ENCODE peak calls at places on chromosomes 12 and 14, in eight cellular contexts. L is pancreas; P is CD4-positive, alpha-beta T cell; U is tibial artery; K is CD8-positive, alpha-beta T cell; V is neural progenitor cell; C is body of pancreas; Q is heart right ventricle. O is an unnamed sample.
A peak's percentile ranks its signal among the peaks of the same experiment; 100 is the strongest.

GRCh38 chr14:96268426-96269358 is 12.7 kb downstream of the BDKRB1 start:
- DNase-seq in U (peak; percentile 45), L (peak; percentile 73), Q (no peak), P (no peak), V (no peak), K (no peak), C (peak; percentile 75), O (no peak)

GRCh38 chr14:71465316-71465715 is 466.9 kb upstream of the RGS6 start:
- DNase-seq in Q (no peak), U (no peak), P (no peak), L (no peak), C (no peak), K (no peak), V (no peak), O (no peak)

GRCh38 chr14:99803803-99804202 is 10.6 kb downstream of the EML1 start:
- DNase-seq in L (no peak), C (no peak), Q (no peak), K (no peak), P (no peak), V (peak; percentile 52), U (no peak), O (no peak)

GRCh38 chr12:52749827-52750226 is 27.3 kb downstream of the KRT76 start:
- DNase-seq in U (no peak), V (no peak), Q (no peak), L (no peak), K (no peak), P (no peak), C (no peak), O (no peak)

GRCh38 chr12:95646781-95647184 is 95.5 kb upstream of the USP44 start:
- DNase-seq in K (no peak), C (no peak), L (no peak), P (no peak), Q (no peak), U (no peak), V (no peak), O (no peak)

GRCh38 chr14:22547309-22547947 is 41.6 kb downstream of the DAD1 start:
- DNase-seq in U (peak; percentile 65), C (no peak), Q (peak; percentile 54), L (no peak), K (peak; percentile 28), V (no peak), P (no peak), O (no peak)

GRCh38 chr14:102768223-102769048 is 8.8 kb upstream of the TRAF3 start:
- DNase-seq in U (no peak), K (no peak), V (no peak), P (no peak), Q (no peak), C (peak; percentile 48), L (no peak), O (no peak)

GRCh38 chr14:87896393-87897380 is 96.3 kb downstream of the GALC start:
- DNase-seq in L (no peak), C (peak; percentile 26), Q (peak; percentile 10), P (no peak), V (peak; percentile 80), K (no peak), U (no peak), O (no peak)

GRCh38 chr12:67025543-67026114 is 243.5 kb upstream of the CAND1 start:
- DNase-seq in Q (peak; percentile 5), L (peak; percentile 4), P (peak; percentile 15), C (peak; percentile 12), K (no peak), V (peak; percentile 59), U (peak; percentile 25), O (no peak)

GRCh38 chr14:79193689-79194477 is 1017.4 kb downstream of the DIO2 start:
- DNase-seq in L (no peak), U (no peak), K (no peak), P (no peak), C (no peak), V (no peak), Q (no peak), O (no peak)

GRCh38 chr12:31288381-31288780 is 37.6 kb downstream of the SINHCAF start:
- DNase-seq in K (no peak), U (no peak), L (no peak), C (no peak), V (no peak), P (no peak), Q (no peak), O (no peak)

GRCh38 chr12:68176252-68176651 is 16.7 kb upstream of the IFNG start:
- DNase-seq in V (no peak), U (no peak), K (no peak), L (no peak), P (no peak), C (no peak), Q (no peak), O (no peak)

GRCh38 chr12:68175566-68176033 is 16.1 kb upstream of the IFNG start:
- DNase-seq in C (no peak), L (no peak), Q (no peak), P (peak; percentile 34), U (no peak), V (no peak), K (peak; percentile 79), O (peak; percentile 53)

GRCh38 chr12:68178774-68179439 is 19.4 kb upstream of the IFNG start:
- DNase-seq in K (no peak), P (no peak), L (no peak), V (no peak), Q (no peak), C (no peak), U (no peak), O (no peak)

GRCh38 chr12:68178184-68178583 is 18.6 kb upstream of the IFNG start:
- DNase-seq in V (no peak), C (no peak), K (no peak), Q (no peak), U (no peak), L (no peak), P (no peak), O (no peak)

DNA sequence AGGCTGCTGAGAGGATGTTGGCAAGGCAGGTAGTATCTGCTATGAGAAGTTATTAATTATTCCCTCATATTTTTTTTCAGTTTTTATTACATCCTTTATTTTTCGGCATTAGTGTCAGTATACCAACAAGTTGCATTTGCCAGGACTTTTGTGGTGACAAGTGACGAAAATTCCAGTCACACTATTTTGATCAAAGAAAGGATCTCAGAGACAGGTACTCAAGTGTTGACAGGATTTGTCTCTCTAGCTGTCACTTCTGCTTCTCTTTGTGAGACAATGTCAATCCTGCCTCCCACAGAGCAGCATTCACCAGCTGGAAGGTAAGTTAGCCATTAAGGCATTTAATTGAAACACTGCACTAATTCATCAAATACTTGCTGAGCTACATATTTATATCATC is 18.0 kb upstream of the IFNG start:
- DNase-seq in C (no peak), P (no peak), L (no peak), Q (no peak), K (no peak), V (peak; percentile 13), U (no peak), O (no peak)
- H3K9me3 ChIP-seq in C (no peaks in the 10 kb centered on the region), P (no peaks in the 10 kb centered on the region), L (no peaks in the 10 kb centered on the region), Q (no peaks in the 10 kb centered on the region), K (no peaks in the 10 kb centered on the region), V (no peaks in the 10 kb centered on the region), U (no peaks in the 10 kb centered on the region), O (no peaks in the 10 kb centered on the region)

GRCh38 chr12:69211172-69211571 is 28.2 kb upstream of the CPSF6 start:
- DNase-seq in Q (no peak), L (no peak), C (no peak), K (no peak), U (no peak), V (no peak), P (no peak), O (no peak)

GRCh38 chr12:69214169-69214568 is 25.2 kb upstream of the CPSF6 start:
- DNase-seq in K (no peak), P (no peak), U (no peak), L (no peak), C (no peak), Q (no peak), V (no peak), O (no peak)

GRCh38 chr12:69210661-69211060 is 28.7 kb upstream of the CPSF6 start:
- DNase-seq in K (no peak), Q (no peak), U (no peak), P (no peak), V (no peak), L (no peak), C (no peak), O (no peak)
- H3K9me3 ChIP-seq in K (no peaks in the 10 kb centered on the region), Q (no peaks in the 10 kb centered on the region), U (no peaks in the 10 kb centered on the region), P (no peaks in the 10 kb centered on the region), V (no peaks in the 10 kb centered on the region), L (no peaks in the 10 kb centered on the region), C (no peaks in the 10 kb centered on the region), O (no peaks in the 10 kb centered on the region)

GRCh38 chr12:133206390-133206789 is 25.1 kb downstream of the ZNF268 start:
- DNase-seq in L (no peak), C (no peak), U (no peak), Q (no peak), V (no peak), K (no peak), P (no peak), O (no peak)

GRCh38 chr12:133203344-133204263 is 22.3 kb downstream of the ZNF268 start:
- DNase-seq in L (no peak), V (no peak), Q (no peak), K (no peak), U (no peak), C (no peak), P (no peak), O (no peak)

GRCh38 chr12:133204264-133204603 is 22.9 kb downstream of the ZNF268 start:
- DNase-seq in L (no peak), P (no peak), Q (no peak), C (no peak), U (no peak), K (no peak), V (no peak), O (no peak)

GRCh38 chr12:133202493-133203343 is 21.4 kb downstream of the ZNF268 start:
- DNase-seq in L (no peak), K (no peak), C (no peak), U (no peak), P (no peak), Q (no peak), V (no peak), O (no peak)

GRCh38 chr12:133201888-133202287 is 20.6 kb downstream of the ZNF268 start:
- DNase-seq in V (no peak), U (no peak), L (no peak), C (no peak), Q (no peak), K (no peak), P (no peak), O (no peak)
- H3K9me3 ChIP-seq in V (peaks cover 66% of the 10 kb centered on the region), U (peaks cover 41% of the 10 kb centered on the region), L (peaks cover 8% of the 10 kb centered on the region), C (peaks cover 30% of the 10 kb centered on the region), Q (peaks cover 82% of the 10 kb centered on the region), K (peaks cover 62% of the 10 kb centered on the region), P (peaks cover 66% of the 10 kb centered on the region), O (peaks cover 61% of the 10 kb centered on the region)

GRCh38 chr12:6653342-6653741 is 6.1 kb upstream of the ACRBP start:
- DNase-seq in C (no peak), L (no peak), V (no peak), Q (no peak), K (no peak), U (no peak), P (no peak), O (no peak)

GRCh38 chr12:6647083-6647604 is at the start of gene ACRBP:
- DNase-seq in P (no peak), U (peak; percentile 79), L (peak; percentile 70), Q (peak; percentile 74), K (no peak), V (peak; percentile 87), C (peak; percentile 86), O (peak; percentile 20)

GRCh38 chr12:6652391-6652790 is 5.2 kb upstream of the ACRBP start:
- DNase-seq in Q (no peak), L (no peak), U (no peak), P (no peak), K (no peak), C (no peak), V (no peak), O (no peak)

GRCh38 chr12:6653987-6654386 is 6.8 kb upstream of the ACRBP start:
- DNase-seq in U (no peak), K (no peak), P (no peak), V (no peak), L (no peak), Q (no peak), C (no peak), O (no peak)

GRCh38 chr12:6650832-6651231 is 3.6 kb upstream of the ACRBP start:
- DNase-seq in P (no peak), K (no peak), V (no peak), L (no peak), C (no peak), Q (no peak), U (no peak), O (no peak)
- H3K9me3 ChIP-seq in P (no peaks in the 10 kb centered on the region), K (no peaks in the 10 kb centered on the region), V (no peaks in the 10 kb centered on the region), L (no peaks in the 10 kb centered on the region), C (no peaks in the 10 kb centered on the region), Q (no peaks in the 10 kb centered on the region), U (no peaks in the 10 kb centered on the region), O (no peaks in the 10 kb centered on the region)